ENCODE peak calls at places on chromosomes 12 and 14, in seven cellular contexts. C, V, D, K, Z, T and F are unnamed samples.

GRCh38 chr12:78101946-78102635 is 271.4 kb downstream of the NAV3 start:
- DNase-seq in C (no peak), V (no peak), D (no peak), K (no peak), Z (no peak), T (no peak), F (no peak)

GRCh38 chr14:69877492-69877891 is 1.7 kb upstream of the SMOC1 start:
- DNase-seq in C (no peak), V (no peak), D (peak), K (no peak), Z (no peak), T (peak), F (no peak)

GRCh38 chr14:50303744-50304471 is 8.1 kb downstream of the L2HGDH start:
- DNase-seq in C (no peak), V (no peak), D (peak), K (no peak), Z (no peak), T (peak), F (no peak)

GRCh38 chr14:51552768-51553426 is 98.8 kb upstream of the FRMD6 start:
- DNase-seq in C (no peak), V (no peak), D (peak), K (no peak), Z (no peak), T (peak), F (no peak)

GRCh38 chr12:132286912-132287311 is 42.5 kb downstream of the GALNT9 start:
- DNase-seq in C (no peak), V (no peak), D (no peak), K (no peak), Z (no peak), T (peak), F (no peak)

GRCh38 chr12:63668028-63668799 is at the start of gene DPY19L2:
- DNase-seq in C (no peak), V (peak), D (peak), K (no peak), Z (peak), T (peak), F (peak)

GRCh38 chr14:73167727-73168126 is 31.4 kb downstream of the PSEN1 start:
- DNase-seq in C (no peak), V (no peak), D (no peak), K (no peak), Z (no peak), T (no peak), F (no peak)

GRCh38 chr12:106227641-106228319 is 20.0 kb downstream of the CKAP4 start:
- DNase-seq in C (no peak), V (peak), D (peak), K (no peak), Z (peak), T (peak), F (no peak)

GRCh38 chr14:85549697-85550096 is 19.8 kb downstream of the FLRT2 start:
- DNase-seq in C (no peak), V (no peak), D (no peak), K (no peak), Z (no peak), T (no peak), F (no peak)

GRCh38 chr12:90253674-90254181 is 545.1 kb upstream of the ATP2B1 start:
- DNase-seq in C (peak), V (peak), D (peak), K (no peak), Z (no peak), T (peak), F (peak)

GRCh38 chr14:88553886-88554457 is 835 bp downstream of the PTPN21 start:
- DNase-seq in C (no peak), V (no peak), D (peak), K (no peak), Z (no peak), T (peak), F (no peak)

GRCh38 chr14:74140374-74140850 is 55.7 kb downstream of the LIN52 start:
- DNase-seq in C (no peak), V (no peak), D (no peak), K (no peak), Z (no peak), T (no peak), F (no peak)